ENCODE peak calls at places on chromosome X, in five cellular contexts. One of them, this sample, is unnamed.

GRCh38 chrX:119604778-119605177 is 1.4 kb downstream of the NKRF start:
- DNase-seq in right atrium auricular region: no peak
- DNase-seq in renal cortical epithelial cell: no peak
- DNase-seq in adipocyte: no peak
- DNase-seq in CD8-positive, alpha-beta T cell: no peak
- DNase-seq in this sample: no peak

GRCh38 chrX:72029473-72030411 is 102.0 kb downstream of the RTL5 start:
- DNase-seq in renal cortical epithelial cell: peak
- DNase-seq in right atrium auricular region: peak
- DNase-seq in adipocyte: peak
- DNase-seq in CD8-positive, alpha-beta T cell: peak
- DNase-seq in this sample: no peak

GRCh38 chrX:13341491-13342101 is 21.7 kb upstream of the ATXN3L start:
- DNase-seq in adipocyte: peak
- DNase-seq in CD8-positive, alpha-beta T cell: no peak
- DNase-seq in right atrium auricular region: no peak
- DNase-seq in renal cortical epithelial cell: peak
- DNase-seq in this sample: no peak

GRCh38 chrX:105999294-105999693 is 39.2 kb downstream of the SERPINA7 start:
- DNase-seq in right atrium auricular region: no peak
- DNase-seq in adipocyte: no peak
- DNase-seq in CD8-positive, alpha-beta T cell: no peak
- DNase-seq in renal cortical epithelial cell: peak
- DNase-seq in this sample: no peak

GRCh38 chrX:119729408-119730201 is 28.8 kb upstream of the SOWAHD start:
- DNase-seq in renal cortical epithelial cell: peak
- DNase-seq in adipocyte: peak
- DNase-seq in CD8-positive, alpha-beta T cell: peak
- DNase-seq in right atrium auricular region: peak
- DNase-seq in this sample: peak

GRCh38 chrX:135985123-135985973 is at the start of gene SLC9A6:
- DNase-seq in adipocyte: peak
- DNase-seq in CD8-positive, alpha-beta T cell: peak
- DNase-seq in right atrium auricular region: no peak
- DNase-seq in renal cortical epithelial cell: no peak
- DNase-seq in this sample: peak

GRCh38 chrX:140799216-140799615 is 89.7 kb downstream of the LINC00632 start:
- DNase-seq in right atrium auricular region: no peak
- DNase-seq in adipocyte: no peak
- DNase-seq in CD8-positive, alpha-beta T cell: no peak
- DNase-seq in renal cortical epithelial cell: no peak
- DNase-seq in this sample: no peak

GRCh38 chrX:13764284-13764683 is 29.7 kb downstream of the OFD1 start:
- DNase-seq in CD8-positive, alpha-beta T cell: no peak
- DNase-seq in right atrium auricular region: no peak
- DNase-seq in renal cortical epithelial cell: no peak
- DNase-seq in adipocyte: no peak
- DNase-seq in this sample: no peak

GRCh38 chrX:8484360-8484759 is 19.7 kb downstream of the VCX3B start:
- DNase-seq in CD8-positive, alpha-beta T cell: no peak
- DNase-seq in renal cortical epithelial cell: no peak
- DNase-seq in adipocyte: no peak
- DNase-seq in right atrium auricular region: no peak
- DNase-seq in this sample: no peak

GRCh38 chrX:56763556-56764152 is 34.6 kb downstream of the NBDY start:
- DNase-seq in CD8-positive, alpha-beta T cell: peak
- DNase-seq in right atrium auricular region: peak
- DNase-seq in adipocyte: peak
- DNase-seq in renal cortical epithelial cell: no peak
- DNase-seq in this sample: peak

GRCh38 chrX:19705196-19705769 is 182.1 kb downstream of the SH3KBP1 start:
- DNase-seq in right atrium auricular region: no peak
- DNase-seq in CD8-positive, alpha-beta T cell: no peak
- DNase-seq in adipocyte: peak
- DNase-seq in renal cortical epithelial cell: no peak
- DNase-seq in this sample: no peak

GRCh38 chrX:10794203-10794630 is 173.8 kb upstream of the MID1 start:
- DNase-seq in right atrium auricular region: no peak
- DNase-seq in CD8-positive, alpha-beta T cell: no peak
- DNase-seq in renal cortical epithelial cell: peak
- DNase-seq in adipocyte: no peak
- DNase-seq in this sample: no peak

GRCh38 chrX:150156615-150157014 is 206.5 kb upstream of the MAMLD1 start:
- DNase-seq in adipocyte: no peak
- DNase-seq in right atrium auricular region: no peak
- DNase-seq in renal cortical epithelial cell: no peak
- DNase-seq in CD8-positive, alpha-beta T cell: no peak
- DNase-seq in this sample: no peak

GRCh38 chrX:124679199-124679598 is 332.8 kb downstream of the SH2D1A start:
- DNase-seq in adipocyte: no peak
- DNase-seq in right atrium auricular region: no peak
- DNase-seq in renal cortical epithelial cell: no peak
- DNase-seq in CD8-positive, alpha-beta T cell: no peak
- DNase-seq in this sample: no peak

This sample was measured in pancreas.